ENCODE peak calls at places on chromosomes 1 and 21, in seven cellular contexts. V, C, G, B, Z, L and E are unnamed samples.

GRCh38 chr1:76289692-76290091 is 215.1 kb downstream of the ST6GALNAC3 start:
- DNase-seq in V (no peak), C (no peak), G (no peak), B (no peak), Z (no peak), L (no peak), E (no peak)

GRCh38 chr1:45929257-45929687 is 125.9 kb downstream of the MAST2 start:
- DNase-seq in V (peak), C (peak), G (peak), B (no peak), Z (peak), L (no peak), E (no peak)

GRCh38 chr1:16422041-16422440 is 15.2 kb downstream of the SPATA21 start:
- DNase-seq in V (no peak), C (no peak), G (no peak), B (no peak), Z (no peak), L (no peak), E (no peak)

GRCh38 chr21:37496972-37497371 is 130.4 kb downstream of the DYRK1A start:
- DNase-seq in V (no peak), C (no peak), G (no peak), B (no peak), Z (no peak), L (no peak), E (peak)

GRCh38 chr1:231639819-231640218 is 13.2 kb downstream of the DISC1 start:
- DNase-seq in V (no peak), C (no peak), G (no peak), B (no peak), Z (no peak), L (peak), E (no peak)

GRCh38 chr1:248805905-248806304 is 19.8 kb downstream of the SH3BP5L start:
- DNase-seq in V (no peak), C (no peak), G (no peak), B (no peak), Z (no peak), L (no peak), E (no peak)

GRCh38 chr1:38820860-38821259 is 38.7 kb downstream of the RRAGC start:
- DNase-seq in V (no peak), C (no peak), G (no peak), B (no peak), Z (no peak), L (no peak), E (no peak)

GRCh38 chr1:217076902-217077301 is 353.7 kb upstream of the ESRRG start:
- DNase-seq in V (no peak), C (no peak), G (no peak), B (no peak), Z (no peak), L (no peak), E (no peak)

GRCh38 chr1:110548381-110548780 is 29.4 kb upstream of the KCNA10 start:
- DNase-seq in V (peak), C (no peak), G (peak), B (no peak), Z (peak), L (peak), E (peak)

GRCh38 chr1:40802078-40803075 is 18.8 kb downstream of the KCNQ4 start:
- DNase-seq in V (peak), C (peak), G (peak), B (no peak), Z (peak), L (peak), E (no peak)
- TF ChIP-seq JUND in V (no peak), C (no peak), G (no peak), B (no peak), Z (no peak), L (no peak), E (no peak)

GRCh38 chr1:41500781-41501518 is 16.5 kb upstream of the EDN2 start:
- DNase-seq in V (no peak), C (no peak), G (no peak), B (no peak), Z (peak), L (no peak), E (no peak)

GRCh38 chr1:41501581-41501980 is 17.1 kb upstream of the EDN2 start:
- DNase-seq in V (no peak), C (no peak), G (no peak), B (no peak), Z (no peak), L (no peak), E (peak)

GRCh38 chr1:41499591-41499990 is 15.1 kb upstream of the EDN2 start:
- DNase-seq in V (no peak), C (no peak), G (no peak), B (no peak), Z (no peak), L (no peak), E (no peak)

GRCh38 chr1:41498809-41499208 is 14.3 kb upstream of the EDN2 start:
- DNase-seq in V (no peak), C (no peak), G (no peak), B (no peak), Z (no peak), L (no peak), E (no peak)

DNA sequence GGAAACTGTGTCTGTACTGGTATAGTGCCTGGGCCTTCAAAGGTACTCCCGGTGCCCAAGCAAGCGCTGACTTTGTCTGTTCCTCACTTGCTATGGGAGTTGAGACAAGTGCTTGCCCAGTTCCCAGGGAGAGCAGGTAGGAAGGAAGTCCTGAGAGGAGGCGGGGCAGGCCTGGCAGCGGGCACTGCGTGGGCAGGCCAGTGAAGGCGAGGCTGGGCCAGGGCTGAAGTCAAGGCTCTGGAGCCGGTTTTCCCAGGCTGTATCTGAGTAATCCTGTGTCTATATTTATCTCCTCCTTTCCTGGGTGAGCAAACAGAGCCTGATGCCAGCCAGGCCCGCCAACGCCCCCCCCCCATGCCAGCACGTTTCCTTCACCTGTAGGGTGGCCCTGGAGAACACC is 15.9 kb upstream of the EDN2 start:
- DNase-seq in V (no peak), C (no peak), G (no peak), B (no peak), Z (no peak), L (no peak), E (peak)
- TF ChIP-seq JUND in V (no peak), C (no peak), G (no peak), B (no peak), Z (no peak), L (no peak), E (no peak)

DNA sequence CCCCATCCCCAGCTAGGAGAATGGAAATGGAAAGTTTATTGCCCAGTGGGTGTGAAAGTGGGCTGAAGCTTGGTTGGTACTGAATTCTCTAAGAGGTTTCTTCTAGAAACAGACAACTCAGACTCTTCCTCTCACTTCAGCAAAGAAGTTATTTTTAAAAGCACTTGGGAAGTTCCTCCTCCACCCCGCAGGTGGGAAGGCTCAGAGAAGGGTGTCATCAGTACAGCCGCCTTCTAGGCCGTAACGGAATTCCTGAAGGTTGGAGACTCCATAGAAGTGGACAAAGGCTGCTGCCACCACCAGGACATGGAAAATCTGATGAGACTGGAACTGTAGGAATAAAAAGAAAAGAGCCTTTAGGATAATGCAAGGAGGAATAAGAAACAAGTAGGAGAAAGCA is 14.3 kb upstream of the KLHL12 start:
- DNase-seq in V (no peak), C (no peak), G (no peak), B (no peak), Z (no peak), L (no peak), E (no peak)
- TF ChIP-seq JUND in V (no peak), C (no peak), G (no peak), B (no peak), Z (no peak), L (no peak), E (no peak)

DNA sequence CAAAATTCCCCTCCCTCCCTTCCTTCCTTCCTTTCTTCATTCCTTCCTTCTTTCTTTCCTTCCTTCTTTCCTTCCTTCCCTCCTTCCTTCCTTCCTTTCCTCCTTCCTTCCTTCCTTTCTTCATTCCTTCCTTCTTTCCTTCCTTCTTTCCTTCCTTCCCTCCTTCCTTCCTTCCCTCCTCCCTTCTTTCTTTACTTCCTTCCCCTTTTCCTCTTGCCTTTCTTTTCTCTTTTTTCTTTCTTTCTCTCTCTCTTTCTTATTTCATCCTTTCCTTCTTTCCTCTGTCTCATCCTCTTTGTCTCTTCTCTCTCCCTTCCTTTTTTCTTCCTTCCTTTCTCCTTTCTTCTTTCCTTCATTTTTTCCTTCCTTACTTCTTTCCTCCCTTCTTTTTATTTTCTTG is 171.9 kb upstream of the BRINP3 start:
- DNase-seq in V (no peak), C (no peak), G (no peak), B (no peak), Z (no peak), L (no peak), E (no peak)
- TF ChIP-seq JUND in V (no peak), C (no peak), G (no peak), B (no peak), Z (no peak), L (no peak), E (no peak)

DNA sequence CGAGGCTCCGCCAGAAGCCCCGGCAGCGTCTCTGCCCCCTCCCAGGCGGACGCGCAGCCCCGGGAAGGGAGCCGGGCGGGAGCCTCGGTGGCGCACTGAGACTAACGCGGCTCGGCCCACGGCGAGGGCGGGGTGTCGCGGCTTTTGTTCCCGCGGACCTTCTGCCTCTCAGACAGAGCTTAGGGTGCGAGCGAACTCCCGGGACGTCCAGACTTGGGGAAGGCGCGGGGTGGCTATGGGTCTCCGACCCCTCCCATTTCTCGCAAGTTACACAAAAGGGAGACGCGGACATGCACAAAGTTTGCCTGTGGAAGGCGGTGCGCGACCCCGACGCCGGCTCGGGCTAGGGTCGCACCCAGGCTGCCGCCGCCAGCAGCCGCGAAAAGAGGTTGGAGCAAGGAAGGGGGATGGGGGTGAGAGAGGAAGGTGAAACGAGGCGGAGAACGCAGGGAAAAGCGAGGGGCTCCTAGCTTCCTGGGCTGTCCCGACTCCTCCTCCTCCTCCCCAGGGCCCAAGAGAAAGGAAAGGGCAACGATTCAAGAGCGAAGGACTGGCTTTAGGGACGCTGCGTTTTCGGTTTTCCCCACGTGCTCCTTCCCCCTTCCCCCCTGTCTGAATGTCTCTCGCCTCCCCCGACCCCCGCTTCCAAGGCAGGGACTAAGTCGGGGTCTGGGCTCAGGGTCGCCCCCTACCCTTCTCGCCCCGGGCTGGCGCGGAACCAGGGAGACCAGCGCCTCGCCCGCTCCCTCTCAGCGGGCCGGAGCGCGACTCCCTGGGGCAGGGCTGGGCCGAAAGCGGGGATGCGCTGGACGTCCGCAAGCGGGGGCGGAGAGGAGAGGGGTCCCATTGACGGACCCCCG is 729 bp downstream of the APP start:
- DNase-seq in V (no peak), C (no peak), G (peak), B (no peak), Z (no peak), L (peak), E (peak)
- TF ChIP-seq JUND in V (no peak), C (no peak), G (no peak), B (no peak), Z (no peak), L (no peak), E (no peak)